ENCODE peak calls at places on chromosomes 2 and 18, in six cellular contexts. Q is brain microvascular endothelial cell, O is fibroblast of pulmonary artery, S is upper lobe of right lung, L is HFFc6, P is GM10248. G is an unnamed sample.

GRCh38 chr2:69138247-69138754 is 125.3 kb downstream of the ANTXR1 start:
- DNase-seq in Q (peak), O (peak), S (no peak), L (peak), P (no peak), G (no peak)

GRCh38 chr2:176184749-176185148 is 3.7 kb upstream of the HOXD1 start:
- DNase-seq in Q (no peak), O (no peak), S (no peak), L (no peak), P (no peak), G (no peak)

GRCh38 chr2:10285578-10286198 is 17.0 kb upstream of the HPCAL1 start:
- DNase-seq in Q (no peak), O (peak), S (peak), L (peak), P (no peak), G (peak)

GRCh38 chr2:11368059-11368572 is 23.7 kb upstream of the ROCK2 start:
- DNase-seq in Q (no peak), O (peak), S (no peak), L (no peak), P (no peak), G (no peak)

GRCh38 chr2:191150121-191150450 is 708 bp downstream of the STAT4 start:
- DNase-seq in Q (no peak), O (no peak), S (no peak), L (no peak), P (no peak), G (no peak)

GRCh38 chr2:206971805-206972204 is 32.5 kb downstream of the CPO start:
- DNase-seq in Q (no peak), O (peak), S (no peak), L (peak), P (no peak), G (no peak)

GRCh38 chr2:1940660-1941059 is 196.3 kb upstream of the PXDN start:
- DNase-seq in Q (no peak), O (no peak), S (peak), L (no peak), P (no peak), G (no peak)

GRCh38 chr2:138787053-138787666 is 7.0 kb upstream of the NXPH2 start:
- DNase-seq in Q (peak), O (peak), S (no peak), L (peak), P (no peak), G (peak)

GRCh38 chr2:241834853-241835210 is 23.9 kb downstream of the PDCD1 start:
- DNase-seq in Q (no peak), O (no peak), S (no peak), L (no peak), P (no peak), G (peak)

GRCh38 chr18:63963610-63964256 is 6.1 kb upstream of the SERPINB8 start:
- DNase-seq in Q (peak), O (peak), S (no peak), L (peak), P (peak), G (peak)

DNA sequence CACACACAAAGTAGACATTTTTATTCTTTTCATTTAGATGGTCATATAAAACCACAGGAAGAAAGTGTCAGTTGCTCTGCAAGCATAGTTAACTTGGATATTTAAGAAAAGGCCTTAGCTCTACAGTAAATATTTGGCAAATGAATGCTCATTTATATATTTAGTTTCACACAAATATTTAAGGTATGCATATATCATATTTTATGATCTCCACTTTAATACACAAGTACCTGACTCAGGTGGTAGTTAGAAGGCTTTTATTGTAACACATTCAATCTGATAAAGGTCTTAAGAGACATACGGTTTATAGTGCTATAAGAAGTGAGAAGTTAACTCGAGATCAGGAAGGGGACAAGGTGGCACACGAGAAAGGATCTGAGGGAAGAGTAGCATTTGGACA is 363.1 kb downstream of the NBAS start:
- DNase-seq in Q (no peak), O (no peak), S (no peak), L (no peak), P (no peak), G (no peak)
- TF ChIP-seq CTCF in Q (no peak), O (no peak), S (no peak), L (no peak), P (no peak), G (no peak)

GRCh38 chr18:54647176-54647575 is 56.1 kb downstream of the DYNAP start:
- DNase-seq in Q (peak), O (peak), S (no peak), L (no peak), P (no peak), G (no peak)
- TF ChIP-seq CTCF in Q (peak), O (peak), S (peak), L (peak), P (no peak), G (no peak)

DNA sequence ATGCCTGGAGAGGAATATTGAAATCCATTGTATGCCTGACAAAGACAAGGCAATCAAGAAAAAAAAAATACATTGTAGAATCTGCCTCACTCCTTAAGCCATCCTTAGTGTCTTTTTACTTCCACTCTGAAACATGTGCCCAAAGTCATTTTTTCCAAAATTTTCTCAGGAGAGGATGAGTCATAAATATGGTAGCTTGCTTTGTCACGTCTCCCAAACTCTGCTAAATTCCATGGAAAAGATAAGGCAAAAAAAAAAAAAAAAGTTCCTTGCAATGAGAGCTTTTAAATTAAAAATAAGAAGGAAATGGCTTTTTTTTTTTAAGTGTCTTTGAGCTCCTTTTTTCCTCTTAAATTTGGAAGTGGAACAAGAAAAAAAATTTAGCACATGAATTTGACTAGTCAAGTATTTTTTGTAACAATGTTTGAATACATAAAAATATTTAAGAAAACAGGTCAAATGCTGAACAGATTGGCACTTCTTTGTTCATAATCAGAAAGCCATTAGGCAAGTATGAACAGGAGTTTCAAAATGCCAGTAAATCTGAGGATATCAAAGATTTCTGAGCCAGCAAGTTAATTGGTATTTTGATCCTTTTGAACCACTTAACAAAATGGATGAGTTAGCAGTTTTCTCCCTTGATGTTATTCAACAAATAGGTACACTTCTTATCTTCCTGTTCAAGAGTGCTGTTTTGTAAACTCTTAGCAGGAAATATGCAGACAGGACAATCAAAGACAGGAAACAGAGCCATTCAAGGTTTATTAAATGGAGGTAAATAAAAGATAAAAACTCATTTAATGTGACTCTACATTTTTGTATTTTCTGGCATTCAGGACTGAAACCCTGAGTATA is 247.3 kb upstream of the SP5 start:
- DNase-seq in Q (no peak), O (peak), S (no peak), L (no peak), P (no peak), G (no peak)
- TF ChIP-seq CTCF in Q (no peak), O (no peak), S (no peak), L (no peak), P (no peak), G (no peak)

GRCh38 chr2:128720440-128721022 is 401.9 kb upstream of the HS6ST1 start:
- DNase-seq in Q (no peak), O (no peak), S (no peak), L (no peak), P (no peak), G (no peak)
- TF ChIP-seq CTCF in Q (peak), O (peak), S (peak), L (peak), P (no peak), G (no peak)

GRCh38 chr2:238487134-238487533 is 60.4 kb downstream of the ASB1 start:
- DNase-seq in Q (no peak), O (no peak), S (no peak), L (no peak), P (no peak), G (no peak)

GRCh38 chr2:238483656-238484055 is 56.9 kb downstream of the ASB1 start:
- DNase-seq in Q (no peak), O (no peak), S (no peak), L (no peak), P (no peak), G (no peak)

GRCh38 chr2:238486123-238486848 is 59.6 kb downstream of the ASB1 start:
- DNase-seq in Q (no peak), O (no peak), S (no peak), L (no peak), P (no peak), G (no peak)

GRCh38 chr2:238487652-238488346 is 61.1 kb downstream of the ASB1 start:
- DNase-seq in Q (no peak), O (no peak), S (no peak), L (no peak), P (no peak), G (peak)

GRCh38 chr2:238484522-238485452 is 58.1 kb downstream of the ASB1 start:
- DNase-seq in Q (no peak), O (no peak), S (no peak), L (no peak), P (no peak), G (peak)
- TF ChIP-seq CTCF in Q (no peak), O (no peak), S (no peak), L (no peak), P (no peak), G (no peak)

GRCh38 chr2:62197609-62198236 is 1.8 kb downstream of the B3GNT2 start:
- DNase-seq in Q (no peak), O (no peak), S (peak), L (no peak), P (no peak), G (peak)

GRCh38 chr2:62196278-62196901 is 475 bp downstream of the B3GNT2 start:
- DNase-seq in Q (no peak), O (no peak), S (peak), L (no peak), P (peak), G (no peak)

GRCh38 chr2:62195421-62196277 is at the start of gene B3GNT2:
- DNase-seq in Q (peak), O (peak), S (peak), L (peak), P (peak), G (peak)

GRCh38 chr2:62198237-62198633 is 2.3 kb downstream of the B3GNT2 start:
- DNase-seq in Q (no peak), O (no peak), S (no peak), L (no peak), P (no peak), G (no peak)

GRCh38 chr2:62197017-62197586 is 1.2 kb downstream of the B3GNT2 start:
- DNase-seq in Q (no peak), O (no peak), S (no peak), L (no peak), P (peak), G (no peak)
- TF ChIP-seq CTCF in Q (peak), O (peak), S (no peak), L (peak), P (peak), G (no peak)

DNA sequence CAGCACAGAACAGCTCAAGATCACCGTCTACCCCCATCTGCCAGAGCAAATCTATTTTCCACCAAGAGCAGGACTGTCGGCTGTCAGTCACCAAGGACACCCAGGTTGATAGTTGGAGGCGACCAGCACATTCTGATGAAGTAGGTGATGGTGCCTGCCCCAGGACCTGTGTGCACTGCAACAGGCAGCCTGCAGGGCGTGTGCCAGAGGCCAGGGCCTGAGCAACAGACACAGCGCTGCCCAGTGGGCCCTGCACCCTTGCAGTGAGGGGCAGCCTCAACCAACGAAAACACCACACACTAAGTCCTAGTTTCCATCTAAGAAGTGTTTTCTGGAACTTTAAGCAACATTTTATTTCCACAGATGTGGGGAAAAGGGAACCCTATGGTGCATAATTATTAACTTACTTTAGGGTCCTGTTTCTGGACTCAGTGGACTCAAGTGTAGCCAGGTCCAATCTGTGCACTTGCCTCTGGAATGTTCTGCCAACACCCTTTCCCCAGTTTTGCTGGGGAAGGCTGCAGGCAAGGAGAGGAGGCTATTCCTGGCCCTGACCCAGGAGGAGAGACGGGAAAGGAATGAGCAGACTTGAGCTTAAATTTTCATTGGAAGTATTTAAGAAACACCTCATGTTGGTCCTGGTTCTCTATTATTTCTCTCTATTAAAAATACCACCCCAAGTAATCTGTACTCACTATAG is 61.5 kb downstream of the ADNP2 start:
- DNase-seq in Q (no peak), O (no peak), S (peak), L (no peak), P (no peak), G (no peak)
- TF ChIP-seq CTCF in Q (peak), O (no peak), S (no peak), L (no peak), P (no peak), G (no peak)

GRCh38 chr18:54558609-54559585 is 32.1 kb upstream of the DYNAP start:
- DNase-seq in Q (no peak), O (peak), S (no peak), L (no peak), P (peak), G (no peak)
- TF ChIP-seq CTCF in Q (peak), O (peak), S (peak), L (peak), P (peak), G (peak)

GRCh38 chr2:152755029-152755428 is 36.6 kb downstream of the ARL6IP6 start:
- DNase-seq in Q (no peak), O (peak), S (no peak), L (no peak), P (no peak), G (peak)
- TF ChIP-seq CTCF in Q (peak), O (peak), S (peak), L (peak), P (no peak), G (peak)

G was measured in testis.